ENCODE peak calls at places on chromosomes 3 and 15, in ten cellular contexts. H, Z, V, R, F, J, C, A, K and X are unnamed samples.
A peak's percentile ranks its signal among the peaks of the same experiment; 100 is the strongest.

GRCh38 chr15:45157056-45157455 is 27.3 kb downstream of the DUOX1 start:
- DNase-seq in H (no peak), Z (no peak), V (peak; percentile 84), R (peak; percentile 81), F (no peak), J (no peak), C (no peak), A (no peak), K (no peak), X (no peak)

GRCh38 chr3:142088522-142088921 is 60.8 kb downstream of the TFDP2 start:
- DNase-seq in H (no peak), Z (no peak), V (peak; percentile 11), R (peak; percentile 33), F (no peak), J (no peak), C (no peak), A (no peak), K (no peak), X (no peak)

GRCh38 chr3:96755519-96755918 is 58.9 kb upstream of the EPHA6 start:
- DNase-seq in H (no peak), Z (no peak), V (no peak), R (no peak), F (no peak), J (no peak), C (no peak), A (no peak), K (no peak), X (no peak)

GRCh38 chr3:112778298-112779008 is 68.2 kb downstream of the CD200R1L start:
- DNase-seq in H (no peak), Z (no peak), V (peak; percentile 86), R (peak; percentile 91), F (no peak), J (no peak), C (no peak), A (no peak), K (no peak), X (no peak)

GRCh38 chr15:72207576-72208085 is 10.0 kb upstream of the GRAMD2A start:
- DNase-seq in H (no peak), Z (no peak), V (no peak), R (no peak), F (no peak), J (no peak), C (no peak), A (no peak), K (no peak), X (no peak)

GRCh38 chr15:48652510-48653076 is 7.1 kb upstream of the FBN1 start:
- DNase-seq in H (no peak), Z (no peak), V (no peak), R (no peak), F (no peak), J (no peak), C (no peak), A (no peak), K (no peak), X (no peak)

GRCh38 chr3:135869439-135870105 is 96.0 kb upstream of the PPP2R3A start:
- DNase-seq in H (no peak), Z (no peak), V (peak; percentile 52), R (no peak), F (no peak), J (no peak), C (no peak), A (no peak), K (no peak), X (no peak)

GRCh38 chr3:189685854-189686253 is 54.7 kb downstream of the TP63 start:
- DNase-seq in H (no peak), Z (no peak), V (peak; percentile 72), R (peak; percentile 87), F (no peak), J (no peak), C (no peak), A (no peak), K (no peak), X (no peak)

GRCh38 chr3:42674151-42674550 is 11.2 kb upstream of the KLHL40 start:
- DNase-seq in H (no peak), Z (no peak), V (no peak), R (no peak), F (no peak), J (no peak), C (no peak), A (no peak), K (no peak), X (no peak)

GRCh38 chr3:12816521-12817340 is 20.3 kb downstream of the CAND2 start:
- DNase-seq in H (no peak), Z (no peak), V (no peak), R (no peak), F (no peak), J (no peak), C (no peak), A (no peak), K (no peak), X (no peak)

GRCh38 chr3:195855471-195856409 is 44.0 kb upstream of the MUC4 start:
- DNase-seq in H (no peak), Z (no peak), V (no peak), R (no peak), F (no peak), J (no peak), C (no peak), A (no peak), K (no peak), X (peak; percentile 48)